ENCODE peak calls at places on chromosomes 1 and 21, in eight cellular contexts. One of them, this sample, is unnamed.

GRCh38 chr1:107244734-107245495 is 104.1 kb downstream of the NTNG1 start:
- DNase-seq in GM23338: no peak
- DNase-seq in cardiac muscle cell: peak
- DNase-seq in GM12865: no peak
- DNase-seq in heart right ventricle: no peak
- DNase-seq in Calu3: no peak
- DNase-seq in fibroblast of pulmonary artery: no peak
- DNase-seq in Caco-2: no peak
- DNase-seq in this sample: no peak

GRCh38 chr1:233368106-233368783 is 40.7 kb downstream of the MAP3K21 start:
- DNase-seq in heart right ventricle: no peak
- DNase-seq in GM23338: no peak
- DNase-seq in fibroblast of pulmonary artery: peak
- DNase-seq in cardiac muscle cell: no peak
- DNase-seq in Caco-2: no peak
- DNase-seq in Calu3: no peak
- DNase-seq in GM12865: no peak
- DNase-seq in this sample: no peak

GRCh38 chr1:228465571-228466146 is 21.5 kb upstream of the RNF187 start:
- DNase-seq in GM23338: no peak
- DNase-seq in GM12865: no peak
- DNase-seq in Caco-2: no peak
- DNase-seq in cardiac muscle cell: no peak
- DNase-seq in heart right ventricle: no peak
- DNase-seq in Calu3: no peak
- DNase-seq in fibroblast of pulmonary artery: no peak
- DNase-seq in this sample: no peak

GRCh38 chr1:64033667-64034215 is 169.7 kb upstream of the UBE2U start:
- DNase-seq in Caco-2: no peak
- DNase-seq in cardiac muscle cell: no peak
- DNase-seq in GM23338: no peak
- DNase-seq in heart right ventricle: peak
- DNase-seq in fibroblast of pulmonary artery: peak
- DNase-seq in Calu3: no peak
- DNase-seq in GM12865: no peak
- DNase-seq in this sample: no peak

GRCh38 chr1:212951058-212951923 is 950 bp downstream of the VASH2 start:
- DNase-seq in fibroblast of pulmonary artery: no peak
- DNase-seq in Caco-2: no peak
- DNase-seq in cardiac muscle cell: peak
- DNase-seq in GM23338: no peak
- DNase-seq in Calu3: no peak
- DNase-seq in heart right ventricle: no peak
- DNase-seq in GM12865: no peak
- DNase-seq in this sample: peak

GRCh38 chr21:42921912-42922311 is 3.5 kb downstream of the ERVH48-1 start:
- DNase-seq in Caco-2: no peak
- DNase-seq in Calu3: no peak
- DNase-seq in cardiac muscle cell: no peak
- DNase-seq in GM23338: no peak
- DNase-seq in GM12865: no peak
- DNase-seq in heart right ventricle: no peak
- DNase-seq in fibroblast of pulmonary artery: no peak
- DNase-seq in this sample: no peak

GRCh38 chr1:26020941-26021646 is 481 bp upstream of the EXTL1 start:
- DNase-seq in GM12865: no peak
- DNase-seq in GM23338: no peak
- DNase-seq in Calu3: no peak
- DNase-seq in cardiac muscle cell: no peak
- DNase-seq in Caco-2: no peak
- DNase-seq in heart right ventricle: no peak
- DNase-seq in fibroblast of pulmonary artery: no peak
- DNase-seq in this sample: no peak

GRCh38 chr21:34006603-34007168 is 66.7 kb upstream of the MRPS6 start:
- DNase-seq in cardiac muscle cell: no peak
- DNase-seq in fibroblast of pulmonary artery: no peak
- DNase-seq in GM23338: no peak
- DNase-seq in heart right ventricle: no peak
- DNase-seq in Calu3: no peak
- DNase-seq in Caco-2: no peak
- DNase-seq in GM12865: no peak
- DNase-seq in this sample: no peak

DNA sequence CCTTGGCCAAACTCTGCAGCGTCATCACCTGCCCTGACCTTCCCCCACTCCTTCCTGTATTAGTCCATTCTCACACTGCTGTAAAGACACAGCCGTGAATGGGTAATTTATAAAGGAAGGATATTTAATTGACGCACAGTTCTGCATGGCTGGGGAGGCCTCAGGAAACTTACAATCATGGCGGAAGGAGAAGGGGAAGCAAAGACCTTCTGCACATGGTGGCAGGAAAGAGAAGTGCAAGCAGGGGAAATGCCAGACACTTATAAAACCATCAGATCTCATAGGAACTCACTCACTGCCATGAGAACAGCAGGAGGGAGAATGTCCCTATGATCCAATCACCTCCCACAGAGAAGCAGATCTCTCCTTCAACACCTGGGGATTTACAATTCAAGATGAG is 408.5 kb downstream of the PTPRU start:
- DNase-seq in fibroblast of pulmonary artery: no peak
- DNase-seq in cardiac muscle cell: no peak
- DNase-seq in GM23338: no peak
- DNase-seq in Calu3: no peak
- DNase-seq in GM12865: no peak
- DNase-seq in heart right ventricle: no peak
- DNase-seq in Caco-2: no peak
- DNase-seq in this sample: no peak
- TF ChIP-seq CTCF in fibroblast of pulmonary artery: no peak
- TF ChIP-seq CTCF in cardiac muscle cell: no peak
- TF ChIP-seq CTCF in GM23338: no peak
- TF ChIP-seq CTCF in Calu3: no peak
- TF ChIP-seq CTCF in GM12865: no peak
- TF ChIP-seq CTCF in heart right ventricle: no peak
- TF ChIP-seq CTCF in Caco-2: no peak
- TF ChIP-seq CTCF in this sample: no peak

GRCh38 chr1:77948841-77949424 is 29.9 kb downstream of the FUBP1 start:
- DNase-seq in GM12865: peak
- DNase-seq in Caco-2: no peak
- DNase-seq in cardiac muscle cell: peak
- DNase-seq in GM23338: peak
- DNase-seq in Calu3: peak
- DNase-seq in heart right ventricle: peak
- DNase-seq in fibroblast of pulmonary artery: peak
- DNase-seq in this sample: no peak
- TF ChIP-seq CTCF in GM12865: peak
- TF ChIP-seq CTCF in Caco-2: no peak
- TF ChIP-seq CTCF in cardiac muscle cell: peak
- TF ChIP-seq CTCF in GM23338: peak
- TF ChIP-seq CTCF in Calu3: no peak
- TF ChIP-seq CTCF in heart right ventricle: no peak
- TF ChIP-seq CTCF in fibroblast of pulmonary artery: peak
- TF ChIP-seq CTCF in this sample: peak

GRCh38 chr1:158527190-158527815 is 26.9 kb downstream of the OR6Y1 start:
- DNase-seq in fibroblast of pulmonary artery: peak
- DNase-seq in Calu3: no peak
- DNase-seq in Caco-2: no peak
- DNase-seq in heart right ventricle: no peak
- DNase-seq in GM23338: peak
- DNase-seq in GM12865: peak
- DNase-seq in cardiac muscle cell: peak
- DNase-seq in this sample: no peak
- TF ChIP-seq CTCF in fibroblast of pulmonary artery: peak
- TF ChIP-seq CTCF in Calu3: peak
- TF ChIP-seq CTCF in Caco-2: peak
- TF ChIP-seq CTCF in heart right ventricle: no peak
- TF ChIP-seq CTCF in GM23338: peak
- TF ChIP-seq CTCF in GM12865: peak
- TF ChIP-seq CTCF in cardiac muscle cell: peak
- TF ChIP-seq CTCF in this sample: no peak

GRCh38 chr1:153415850-153416570 is at the start of gene S100A7A:
- DNase-seq in cardiac muscle cell: no peak
- DNase-seq in GM12865: peak
- DNase-seq in GM23338: no peak
- DNase-seq in Calu3: no peak
- DNase-seq in fibroblast of pulmonary artery: no peak
- DNase-seq in Caco-2: no peak
- DNase-seq in heart right ventricle: no peak
- DNase-seq in this sample: no peak
- TF ChIP-seq CTCF in cardiac muscle cell: no peak
- TF ChIP-seq CTCF in GM12865: no peak
- TF ChIP-seq CTCF in GM23338: no peak
- TF ChIP-seq CTCF in Calu3: no peak
- TF ChIP-seq CTCF in fibroblast of pulmonary artery: no peak
- TF ChIP-seq CTCF in Caco-2: no peak
- TF ChIP-seq CTCF in heart right ventricle: no peak
- TF ChIP-seq CTCF in this sample: no peak

DNA sequence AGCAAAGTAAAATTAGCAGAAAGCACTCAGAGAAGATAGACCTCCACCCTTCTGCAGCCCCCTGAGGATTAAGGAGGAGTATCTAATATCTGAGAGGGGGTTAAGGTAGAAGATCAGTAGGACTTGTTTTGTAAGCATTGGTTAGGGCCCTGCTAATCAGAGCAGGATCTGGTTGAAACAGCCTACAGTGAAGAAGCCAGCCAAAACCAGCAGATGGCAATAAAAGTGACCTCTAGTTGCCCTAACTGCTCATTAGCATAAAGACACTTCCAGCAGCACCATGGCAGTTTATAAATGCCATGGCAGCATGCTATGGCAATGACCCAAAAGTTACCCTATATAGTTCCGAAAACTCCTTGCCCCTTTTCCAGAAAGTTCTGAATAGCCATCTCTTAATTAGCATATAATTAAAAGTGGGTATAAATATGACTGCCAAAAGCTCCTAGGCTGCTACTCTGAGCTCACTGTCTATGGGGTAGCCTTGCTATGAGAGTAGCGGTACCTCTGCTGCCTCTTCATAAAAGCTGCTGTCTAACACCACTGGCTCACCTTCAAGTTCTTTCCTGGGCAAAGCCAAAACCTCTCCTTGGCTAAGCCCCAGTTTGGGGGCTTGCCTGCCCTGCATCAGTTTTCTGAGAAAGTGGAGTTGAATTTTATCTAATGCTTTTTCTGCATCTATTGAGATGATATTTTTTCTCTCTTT is 254.2 kb downstream of the PAPPA2 start:
- DNase-seq in GM12865: no peak
- DNase-seq in GM23338: peak
- DNase-seq in Calu3: no peak
- DNase-seq in Caco-2: no peak
- DNase-seq in cardiac muscle cell: no peak
- DNase-seq in fibroblast of pulmonary artery: no peak
- DNase-seq in heart right ventricle: no peak
- DNase-seq in this sample: no peak
- TF ChIP-seq CTCF in GM12865: no peak
- TF ChIP-seq CTCF in GM23338: peak
- TF ChIP-seq CTCF in Calu3: no peak
- TF ChIP-seq CTCF in Caco-2: no peak
- TF ChIP-seq CTCF in cardiac muscle cell: no peak
- TF ChIP-seq CTCF in fibroblast of pulmonary artery: no peak
- TF ChIP-seq CTCF in heart right ventricle: no peak
- TF ChIP-seq CTCF in this sample: no peak

GRCh38 chr1:39395357-39395831 is 96.0 kb upstream of the BMP8A start:
- DNase-seq in Caco-2: no peak
- DNase-seq in fibroblast of pulmonary artery: peak
- DNase-seq in GM23338: no peak
- DNase-seq in Calu3: peak
- DNase-seq in cardiac muscle cell: peak
- DNase-seq in heart right ventricle: peak
- DNase-seq in GM12865: no peak
- DNase-seq in this sample: no peak

GRCh38 chr1:39397487-39397886 is 93.9 kb upstream of the BMP8A start:
- DNase-seq in heart right ventricle: no peak
- DNase-seq in GM23338: no peak
- DNase-seq in Caco-2: no peak
- DNase-seq in Calu3: no peak
- DNase-seq in GM12865: no peak
- DNase-seq in cardiac muscle cell: no peak
- DNase-seq in fibroblast of pulmonary artery: no peak
- DNase-seq in this sample: no peak

GRCh38 chr1:39394598-39394997 is 96.8 kb upstream of the BMP8A start:
- DNase-seq in GM23338: no peak
- DNase-seq in Calu3: peak
- DNase-seq in Caco-2: no peak
- DNase-seq in fibroblast of pulmonary artery: no peak
- DNase-seq in GM12865: peak
- DNase-seq in heart right ventricle: no peak
- DNase-seq in cardiac muscle cell: no peak
- DNase-seq in this sample: no peak

GRCh38 chr1:39396671-39397070 is 94.8 kb upstream of the BMP8A start:
- DNase-seq in GM23338: no peak
- DNase-seq in GM12865: no peak
- DNase-seq in Caco-2: no peak
- DNase-seq in Calu3: no peak
- DNase-seq in cardiac muscle cell: no peak
- DNase-seq in fibroblast of pulmonary artery: no peak
- DNase-seq in heart right ventricle: no peak
- DNase-seq in this sample: no peak

DNA sequence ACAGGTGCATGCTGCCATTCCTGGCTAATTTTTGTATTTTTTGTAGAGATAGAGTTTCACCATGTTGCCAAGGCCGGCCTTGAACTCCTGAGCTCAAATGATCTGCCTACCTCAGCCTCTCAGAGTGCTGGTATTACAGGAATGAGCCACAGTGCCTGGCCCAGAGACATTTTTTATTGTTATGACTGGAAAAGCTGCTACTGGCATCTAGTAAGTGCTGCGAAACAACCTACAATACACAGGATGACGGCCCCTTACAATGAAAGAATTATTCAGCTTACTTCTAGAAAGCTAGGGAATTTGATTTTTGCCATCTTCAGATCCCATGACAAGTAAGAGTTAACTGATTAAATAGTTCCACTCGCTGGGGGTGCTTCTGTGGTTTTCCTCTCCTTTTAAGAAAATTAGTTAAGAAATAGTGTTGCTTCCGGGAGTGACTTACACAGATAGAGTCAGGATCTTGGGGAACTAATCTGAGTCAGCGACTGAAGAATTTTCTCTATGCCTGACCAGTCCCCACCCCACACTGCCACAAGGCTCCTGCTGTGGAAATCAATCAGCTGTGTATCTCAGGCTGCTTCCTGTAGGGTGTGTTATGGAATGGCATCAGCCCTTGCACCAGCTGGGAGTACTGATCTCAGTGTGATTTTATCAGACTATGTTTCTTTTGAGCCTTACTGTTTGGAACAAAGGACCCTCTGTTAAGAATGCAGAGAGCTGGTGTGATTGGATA is 93.0 kb upstream of the BMP8A start:
- DNase-seq in cardiac muscle cell: no peak
- DNase-seq in fibroblast of pulmonary artery: peak
- DNase-seq in GM12865: peak
- DNase-seq in heart right ventricle: peak
- DNase-seq in Calu3: peak
- DNase-seq in GM23338: peak
- DNase-seq in Caco-2: peak
- DNase-seq in this sample: no peak
- TF ChIP-seq CTCF in cardiac muscle cell: no peak
- TF ChIP-seq CTCF in fibroblast of pulmonary artery: no peak
- TF ChIP-seq CTCF in GM12865: no peak
- TF ChIP-seq CTCF in heart right ventricle: no peak
- TF ChIP-seq CTCF in Calu3: no peak
- TF ChIP-seq CTCF in GM23338: no peak
- TF ChIP-seq CTCF in Caco-2: no peak
- TF ChIP-seq CTCF in this sample: no peak

GRCh38 chr1:209560952-209561351 is 22.6 kb upstream of the CAMK1G start:
- DNase-seq in fibroblast of pulmonary artery: no peak
- DNase-seq in heart right ventricle: no peak
- DNase-seq in GM12865: no peak
- DNase-seq in cardiac muscle cell: no peak
- DNase-seq in Caco-2: no peak
- DNase-seq in Calu3: no peak
- DNase-seq in GM23338: no peak
- DNase-seq in this sample: no peak
- TF ChIP-seq CTCF in fibroblast of pulmonary artery: no peak
- TF ChIP-seq CTCF in heart right ventricle: no peak
- TF ChIP-seq CTCF in GM12865: no peak
- TF ChIP-seq CTCF in cardiac muscle cell: no peak
- TF ChIP-seq CTCF in Caco-2: no peak
- TF ChIP-seq CTCF in Calu3: no peak
- TF ChIP-seq CTCF in GM23338: no peak
- TF ChIP-seq CTCF in this sample: no peak

This sample was measured in progenitor cell of endocrine pancreas.